ENCODE peak calls at places on chromosomes 7 and 10, in four cellular contexts. T is A549, V is HepG2, Y is WTC11. C is an unnamed sample.

GRCh38 chr7:24049296-24049695 is 234.7 kb upstream of the NPY start:
- DNase-seq in Y (no peak), V (no peak), T (no peak), C (no peak)

GRCh38 chr10:7715515-7715914 is 12.4 kb downstream of the ITIH2 start:
- DNase-seq in Y (no peak), V (no peak), T (no peak), C (no peak)

GRCh38 chr10:118405933-118406332 is 63.8 kb upstream of the FAM204A start:
- DNase-seq in V (no peak), T (no peak), Y (no peak), C (no peak)

GRCh38 chr10:105102977-105103376 is 461.9 kb downstream of the SORCS3 start:
- DNase-seq in V (no peak), T (no peak), Y (no peak), C (no peak)

GRCh38 chr10:133292919-133293809 is 15.5 kb downstream of the TUBGCP2 start:
- DNase-seq in V (no peak), Y (no peak), T (no peak), C (no peak)

GRCh38 chr10:132397671-132398565 is 918 bp downstream of the PWWP2B start:
- DNase-seq in T (peak; percentile 47), Y (no peak), V (no peak), C (peak; percentile 35)

GRCh38 chr7:7934945-7935344 is 33.7 kb upstream of the GLCCI1 start:
- DNase-seq in T (no peak), Y (no peak), V (no peak), C (no peak)

GRCh38 chr7:130095812-130096211 is 25.5 kb downstream of the KLHDC10 start:
- DNase-seq in Y (no peak), T (no peak), V (no peak), C (no peak)

GRCh38 chr7:148434181-148434769 is 156.3 kb upstream of the C7orf33 start:
- DNase-seq in V (no peak), Y (no peak), T (no peak), C (no peak)

GRCh38 chr10:110425684-110426293 is 71.9 kb upstream of the DUSP5 start:
- DNase-seq in V (peak; percentile 20), Y (no peak), T (peak; percentile 97), C (peak; percentile 66)

GRCh38 chr7:141685285-141686035 is 16.5 kb downstream of the DENND11 start:
- DNase-seq in T (no peak), V (no peak), Y (no peak), C (no peak)

GRCh38 chr10:62426086-62426485 is 51.9 kb downstream of the ZNF365 start:
- DNase-seq in V (no peak), T (peak; percentile 52), Y (no peak), C (no peak)

GRCh38 chr7:157432957-157433576 is 96.3 kb downstream of the DNAJB6 start:
- DNase-seq in T (peak; percentile 47), V (no peak), Y (peak; percentile 60), C (peak; percentile 65)

GRCh38 chr10:122660696-122661095 is 39.0 kb downstream of the C10orf120 start:
- DNase-seq in V (no peak), Y (no peak), T (no peak), C (no peak)

GRCh38 chr7:28160551-28160991 is 20.0 kb downstream of the JAZF1 start:
- DNase-seq in T (no peak), Y (no peak), V (no peak), C (no peak)

GRCh38 chr10:42979181-42979580 is 97.7 kb upstream of the RET start:
- DNase-seq in T (no peak), Y (peak; percentile 9), V (no peak), C (peak; percentile 33)

GRCh38 chr7:144398291-144398690 is 5.2 kb downstream of the NOBOX start:
- DNase-seq in V (no peak), T (no peak), Y (no peak), C (no peak)

GRCh38 chr10:74310652-74311257 is 159.7 kb downstream of the ADK start:
- DNase-seq in Y (no peak), V (no peak), T (no peak), C (no peak)

GRCh38 chr7:149774237-149775175 is 1.1 kb upstream of the ZNF467 start:
- DNase-seq in T (peak; percentile 11), V (no peak), Y (no peak), C (peak; percentile 33)
- TF ChIP-seq HMGXB4 in T (no peak), V (no peak), Y (no peak), C (no peak)

GRCh38 chr10:126239844-126240243 is 148.4 kb downstream of the ADAM12 start:
- DNase-seq in V (no peak), T (no peak), Y (no peak), C (no peak)

GRCh38 chr10:126243306-126243705 is 145.0 kb downstream of the ADAM12 start:
- DNase-seq in V (no peak), Y (no peak), T (no peak), C (no peak)

GRCh38 chr10:126243976-126244375 is 144.3 kb downstream of the ADAM12 start:
- DNase-seq in T (no peak), Y (no peak), V (no peak), C (no peak)

GRCh38 chr10:126240483-126240882 is 147.8 kb downstream of the ADAM12 start:
- DNase-seq in T (no peak), V (no peak), Y (no peak), C (no peak)

DNA sequence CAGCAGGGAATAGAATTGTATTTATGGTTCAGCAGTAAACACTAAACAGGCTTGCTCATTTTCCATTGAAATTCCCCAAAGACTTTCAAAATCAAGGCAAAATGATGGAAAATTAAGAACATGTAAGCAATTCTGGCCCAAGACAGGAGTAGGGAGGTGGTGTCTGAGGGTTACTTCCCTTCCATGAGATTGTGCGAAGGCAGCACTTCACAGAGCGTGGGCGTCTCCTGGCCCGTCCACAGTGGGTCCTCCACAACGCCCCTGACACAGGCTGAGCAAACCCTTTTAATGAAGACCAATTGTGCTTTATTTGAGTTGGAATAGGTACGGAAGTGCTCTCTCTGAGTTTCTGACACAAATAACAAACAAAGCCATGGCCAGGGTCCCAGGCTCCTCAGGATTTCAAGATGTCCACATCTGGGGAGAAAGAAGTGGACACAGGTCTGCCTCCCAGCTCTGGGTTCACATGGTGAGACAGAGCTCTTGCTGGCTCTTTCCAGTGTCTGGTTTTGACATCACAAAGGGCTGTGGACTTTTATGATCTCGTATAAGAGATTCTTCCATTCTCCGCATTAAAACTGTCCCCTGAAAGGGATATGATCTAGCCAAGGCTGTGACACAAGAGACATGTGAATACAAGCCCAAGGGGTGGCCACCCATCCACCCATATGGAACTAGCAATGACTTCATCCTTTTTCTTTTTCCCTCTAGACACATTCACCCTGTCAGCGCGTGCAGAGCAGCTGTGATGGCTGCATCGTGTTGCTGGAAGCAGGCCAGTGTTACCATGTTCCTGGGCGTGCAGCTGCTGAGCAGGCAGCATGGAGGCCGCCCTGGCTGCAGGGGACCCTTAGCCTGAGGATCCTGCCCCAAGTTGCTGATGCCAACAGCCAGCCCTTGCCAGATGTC is 145.7 kb downstream of the ADAM12 start:
- DNase-seq in Y (no peak), V (no peak), T (no peak), C (no peak)
- TF ChIP-seq HMGXB4 in Y (no peak), V (no peak), T (no peak), C (no peak)

GRCh38 chr7:137671920-137672319 is 174.9 kb downstream of the DGKI start:
- DNase-seq in Y (no peak), T (no peak), V (no peak), C (no peak)

GRCh38 chr7:137668404-137668803 is 178.4 kb downstream of the DGKI start:
- DNase-seq in T (no peak), V (no peak), Y (no peak), C (no peak)

GRCh38 chr7:137667633-137668387 is 179.0 kb downstream of the DGKI start:
- DNase-seq in Y (no peak), V (no peak), T (peak; percentile 30), C (no peak)

GRCh38 chr7:137669706-137670105 is 177.1 kb downstream of the DGKI start:
- DNase-seq in Y (no peak), T (no peak), V (no peak), C (no peak)

GRCh38 chr7:137670521-137671064 is 176.2 kb downstream of the DGKI start:
- DNase-seq in V (no peak), T (no peak), Y (no peak), C (no peak)
- TF ChIP-seq HMGXB4 in V (no peak), T (no peak), Y (no peak), C (no peak)

GRCh38 chr7:48149058-48149457 is 22.2 kb upstream of the ABCA13 start:
- DNase-seq in Y (no peak), V (no peak), T (no peak), C (no peak)

GRCh38 chr7:48158404-48158803 is 12.9 kb upstream of the ABCA13 start:
- DNase-seq in T (no peak), V (no peak), Y (no peak), C (no peak)

GRCh38 chr7:48150086-48150485 is 21.2 kb upstream of the ABCA13 start:
- DNase-seq in Y (no peak), T (no peak), V (no peak), C (no peak)

GRCh38 chr7:48154792-48155413 is 16.4 kb upstream of the ABCA13 start:
- DNase-seq in V (peak; percentile 73), T (peak; percentile 66), Y (peak; percentile 40), C (peak; percentile 9)
- TF ChIP-seq HMGXB4 in V (peak; percentile 42), T (no peak), Y (no peak), C (no peak)

GRCh38 chr10:35735412-35735811 is 93.3 kb upstream of the FZD8 start:
- DNase-seq in T (peak; percentile 33), V (no peak), Y (no peak), C (no peak)
- TF ChIP-seq HMGXB4 in T (no peak), V (no peak), Y (no peak), C (no peak)

DNA sequence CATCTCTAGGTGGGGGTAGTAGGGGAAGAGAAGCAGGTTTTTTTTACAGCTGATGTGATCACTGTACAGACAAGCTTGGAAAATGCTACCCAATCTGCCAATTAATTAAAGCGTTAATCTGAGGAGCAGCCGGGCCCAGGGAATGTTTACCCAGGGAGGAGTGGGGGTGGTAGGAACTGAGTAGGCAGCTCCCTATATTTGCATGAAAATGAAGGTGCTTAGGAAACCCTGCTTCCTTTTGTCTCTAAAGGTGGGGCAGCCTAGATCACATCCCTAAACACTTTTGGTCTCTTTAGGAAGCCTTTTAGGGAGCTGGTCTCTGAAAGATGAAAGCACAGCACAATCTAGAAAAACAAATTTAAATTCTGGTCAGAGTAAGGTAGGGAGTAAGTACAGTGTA is 53.0 kb upstream of the NFKB2 start:
- DNase-seq in V (no peak), T (no peak), Y (peak; percentile 59), C (no peak)
- TF ChIP-seq HMGXB4 in V (no peak), T (no peak), Y (no peak), C (no peak)

DNA sequence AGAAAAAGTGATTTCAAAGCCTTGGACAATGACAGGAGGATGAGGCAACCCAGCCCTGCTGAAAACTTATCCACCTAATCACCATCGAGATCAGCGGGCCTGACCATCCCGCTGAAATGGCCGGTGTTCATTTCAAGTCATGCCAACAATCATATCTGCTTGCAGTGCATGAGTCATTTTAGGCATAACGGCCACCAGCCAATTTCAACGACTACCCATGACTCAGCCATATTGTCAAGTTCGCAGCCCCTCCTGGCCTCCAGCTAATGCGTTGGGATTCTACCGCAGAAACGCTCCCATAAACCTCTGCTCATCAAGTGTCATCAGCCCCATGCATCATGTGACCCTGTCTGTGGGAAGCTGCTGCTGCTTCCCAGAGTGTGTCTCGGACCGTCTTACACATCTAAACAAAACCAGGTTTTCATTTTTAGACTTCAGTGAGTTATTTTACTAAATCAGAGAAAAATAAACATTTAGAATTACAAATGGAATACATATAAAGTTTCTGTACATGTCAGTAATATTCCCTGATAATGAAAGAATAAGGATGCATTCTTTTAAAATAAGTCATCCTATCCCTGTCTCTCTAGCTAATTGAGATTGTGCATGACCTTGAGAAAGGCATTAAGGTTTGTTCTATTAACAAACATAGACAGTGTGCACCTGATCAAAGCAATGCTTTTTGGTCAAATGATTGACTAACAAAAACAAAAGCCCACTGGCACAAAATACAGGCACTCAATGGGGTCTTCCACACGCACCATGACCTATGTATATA is 188.9 kb downstream of the ADAM12 start:
- DNase-seq in Y (no peak), V (no peak), T (peak; percentile 92), C (peak; percentile 70)
- TF ChIP-seq HMGXB4 in Y (no peak), V (no peak), T (no peak), C (no peak)

C was measured in K562.